ENCODE peak calls at places on chromosomes 5 and 9, in seven cellular contexts. K is mammary epithelial cell; N is stomach; S is activated CD4-positive, CD25-positive, alpha-beta regulatory T cell treated with anti-CD3 and anti-CD28 coated beads, Interleukin-2, amount 50 U/mL, for 16 hours; I is AG09319; L is NCI-H1436 treated with DMSO at 0.1 percent for 48 hours; X is effector memory CD8-positive, alpha-beta T cell. V is an unnamed sample.

GRCh38 chr5:74978347-74978746 is 74.0 kb downstream of the GCNT4 start:
- DNase-seq in S (no peak), I (no peak), L (no peak), K (no peak), N (no peak), X (no peak), V (no peak)

GRCh38 chr5:37086466-37087178 is 162.6 kb downstream of the CPLANE1 start:
- DNase-seq in S (no peak), K (peak), L (no peak), N (no peak), I (no peak), X (no peak), V (peak)

GRCh38 chr5:24854350-24854749 is 209.6 kb upstream of the CDH10 start:
- DNase-seq in I (no peak), L (no peak), K (peak), N (no peak), S (no peak), X (no peak), V (no peak)

GRCh38 chr9:4994166-4994890 is 9.3 kb downstream of the JAK2 start:
- DNase-seq in K (no peak), X (no peak), L (no peak), I (no peak), S (no peak), N (no peak), V (no peak)

GRCh38 chr5:150781706-150782614 is 3.4 kb downstream of the SMIM3 start:
- DNase-seq in X (no peak), L (no peak), S (no peak), K (peak), N (peak), I (peak), V (peak)

GRCh38 chr9:15529566-15530324 is 19.0 kb upstream of the PSIP1 start:
- DNase-seq in X (no peak), I (no peak), K (no peak), N (no peak), S (no peak), L (no peak), V (no peak)

GRCh38 chr9:14365667-14366066 is 51.7 kb upstream of the NFIB start:
- DNase-seq in N (no peak), I (peak), K (no peak), X (no peak), S (no peak), L (no peak), V (peak)

GRCh38 chr9:27094640-27095039 is 14.4 kb upstream of the TEK start:
- DNase-seq in X (no peak), K (peak), L (no peak), N (no peak), I (no peak), S (no peak), V (no peak)

GRCh38 chr9:92656537-92656925 is 13.4 kb downstream of the IPPK start:
- DNase-seq in X (no peak), K (no peak), S (no peak), N (no peak), L (no peak), I (no peak), V (no peak)